ENCODE peak calls at places on chromosome X, in six cellular contexts. I is brain microvascular endothelial cell; O is OCI-LY7; M is left ventricle myocardium inferior; V is CD8-positive, alpha-beta T cell; W is tibial nerve. P is an unnamed sample.

GRCh38 chrX:136954930-136955329 is 74.4 kb upstream of the RBMX start:
- DNase-seq in I (no peak), O (peak; percentile 17), M (no peak), V (no peak), W (no peak), P (no peak)

GRCh38 chrX:21947671-21948070 is 7.2 kb downstream of the SMS start:
- DNase-seq in I (no peak), O (no peak), M (no peak), V (no peak), W (no peak), P (no peak)

GRCh38 chrX:74270393-74270792 is 33.6 kb upstream of the ZCCHC13 start:
- DNase-seq in I (no peak), O (no peak), M (no peak), V (no peak), W (no peak), P (no peak)

GRCh38 chrX:1185556-1185955 is 26.9 kb downstream of the CRLF2 start:
- DNase-seq in I (no peak), O (no peak), M (no peak), V (no peak), W (no peak), P (peak; percentile 22)

GRCh38 chrX:116009871-116010710 is 160.5 kb upstream of the AGTR2 start:
- DNase-seq in I (no peak), O (no peak), M (peak; percentile 13), V (no peak), W (no peak), P (no peak)

GRCh38 chrX:9651737-9652136 is 113.9 kb downstream of the GPR143 start:
- DNase-seq in I (no peak), O (no peak), M (peak; percentile 45), V (no peak), W (no peak), P (no peak)

GRCh38 chrX:5876984-5877655 is 351.5 kb downstream of the NLGN4X start:
- DNase-seq in I (no peak), O (peak; percentile 17), M (peak; percentile 14), V (no peak), W (no peak), P (no peak)

GRCh38 chrX:109635151-109635550 is 10.2 kb upstream of the KCNE5 start:
- DNase-seq in I (peak; percentile 6), O (peak; percentile 29), M (no peak), V (no peak), W (no peak), P (no peak)

GRCh38 chrX:45667666-45668065 is 467.0 kb upstream of the DIPK2B start:
- DNase-seq in I (no peak), O (no peak), M (no peak), V (no peak), W (no peak), P (no peak)

GRCh38 chrX:31590581-31591113 is 518.8 kb upstream of the FTHL17 start:
- DNase-seq in I (peak; percentile 48), O (no peak), M (no peak), V (no peak), W (no peak), P (no peak)

GRCh38 chrX:21382715-21383114 is 8.5 kb downstream of the CNKSR2 start:
- DNase-seq in I (no peak), O (no peak), M (no peak), V (no peak), W (no peak), P (no peak)

GRCh38 chrX:96619588-96619987 is 65.1 kb upstream of the DIAPH2 start:
- DNase-seq in I (no peak), O (no peak), M (no peak), V (no peak), W (no peak), P (no peak)

GRCh38 chrX:108601276-108601675 is 135.1 kb downstream of the IRS4 start:
- DNase-seq in I (no peak), O (no peak), M (no peak), V (no peak), W (no peak), P (no peak)

GRCh38 chrX:86148024-86148511 is at the start of gene DACH2:
- DNase-seq in I (peak; percentile 67), O (no peak), M (peak; percentile 64), V (no peak), W (peak; percentile 19), P (peak; percentile 87)

GRCh38 chrX:8033175-8033574 is 106.0 kb upstream of the PNPLA4 start:
- DNase-seq in I (no peak), O (no peak), M (no peak), V (no peak), W (no peak), P (no peak)

GRCh38 chrX:20265726-20266681 is 705 bp downstream of the RPS6KA3 start:
- DNase-seq in I (no peak), O (peak; percentile 48), M (peak; percentile 15), V (peak; percentile 8), W (peak; percentile 4), P (peak; percentile 67)

GRCh38 chrX:154478728-154479622 is at the start of gene LAGE3:
- DNase-seq in I (peak; percentile 79), O (peak; percentile 92), M (peak; percentile 92), V (peak; percentile 93), W (peak; percentile 90), P (peak; percentile 96)
- H3K27ac ChIP-seq in I (peak within 1 kb of the TSS; percentile 34), O (peak within 1 kb of the TSS; percentile 83), M (peak within 1 kb of the TSS; percentile 91), V (peak within 1 kb of the TSS; percentile 66), W (peak within 1 kb of the TSS; percentile 74), P (peak within 1 kb of the TSS; percentile 84)

GRCh38 chrX:131734621-131735020 is 190.7 kb downstream of the OR13H1 start:
- DNase-seq in I (peak; percentile 68), O (no peak), M (no peak), V (no peak), W (no peak), P (peak; percentile 93)
- TF ChIP-seq CTCF in I (peak; percentile 36), O (no peak), M (no peak), V (no peak), W (peak; percentile 19), P (no peak)

GRCh38 chrX:11100281-11101035 is 10.7 kb upstream of the HCCS start:
- DNase-seq in I (peak; percentile 50), O (no peak), M (no peak), V (no peak), W (peak; percentile 33), P (peak; percentile 74)
- H3K27ac ChIP-seq in I (no peak overlapping the region), O (no peak overlapping the region), M (no peak overlapping the region), V (no peak overlapping the region), W (no peak overlapping the region), P (peak overlapping the region; percentile 71)

GRCh38 chrX:150643271-150643670 is 49.9 kb upstream of the MTMR1 start:
- DNase-seq in I (no peak), O (no peak), M (no peak), V (no peak), W (no peak), P (no peak)
- TF ChIP-seq CTCF in I (no peak), O (peak; percentile 49), M (no peak), V (no peak), W (no peak), P (no peak)

GRCh38 chrX:12989456-12989855 is 14.5 kb downstream of the TMSB4X start:
- DNase-seq in I (no peak), O (no peak), M (no peak), V (no peak), W (no peak), P (no peak)

GRCh38 chrX:12987340-12987739 is 12.4 kb downstream of the TMSB4X start:
- DNase-seq in I (no peak), O (no peak), M (no peak), V (no peak), W (no peak), P (no peak)

GRCh38 chrX:12986886-12987285 is 12.0 kb downstream of the TMSB4X start:
- DNase-seq in I (no peak), O (no peak), M (no peak), V (no peak), W (no peak), P (no peak)

GRCh38 chrX:12987900-12988594 is 13.1 kb downstream of the TMSB4X start:
- DNase-seq in I (no peak), O (no peak), M (no peak), V (no peak), W (no peak), P (no peak)

GRCh38 chrX:12988797-12989196 is 13.9 kb downstream of the TMSB4X start:
- DNase-seq in I (peak; percentile 60), O (no peak), M (no peak), V (no peak), W (no peak), P (no peak)
- H3K27ac ChIP-seq in I (peak overlapping the region; percentile 38), O (no peak overlapping the region), M (peak overlapping the region; percentile 42), V (no peak overlapping the region), W (no peak overlapping the region), P (no peak overlapping the region)

GRCh38 chrX:17005712-17006372 is 59.4 kb downstream of the REPS2 start:
- DNase-seq in I (no peak), O (no peak), M (no peak), V (no peak), W (no peak), P (no peak)

GRCh38 chrX:17009856-17010650 is 63.6 kb downstream of the REPS2 start:
- DNase-seq in I (no peak), O (no peak), M (no peak), V (no peak), W (no peak), P (no peak)

GRCh38 chrX:17007134-17007768 is 60.8 kb downstream of the REPS2 start:
- DNase-seq in I (no peak), O (peak; percentile 47), M (no peak), V (no peak), W (no peak), P (no peak)
- TF ChIP-seq CTCF in I (peak; percentile 67), O (peak; percentile 70), M (peak; percentile 42), V (no peak), W (no peak), P (no peak)

P was measured in sigmoid colon.